ENCODE peak calls at places on chromosomes 16 and 17, in nine cellular contexts. K is NK-92 treated with Interleukin-12 subunit alpha and Interleukin-12 subunit beta, amount 100 ng/mL, for 24 hours; V is adipocyte; O is T-helper 9 cell; G is non-pigmented ciliary epithelial cell; X is stimulated activated CD8-positive, alpha-beta memory T cell treated with anti-CD3 and anti-CD28 coated beads, Interleukin-4, amount 100 ng/mL, for 48 hours; Q is HCT116; D is NCI-H1048; Z is NCI-H345. B is an unnamed sample.
A peak's percentile ranks its signal among the peaks of the same experiment; 100 is the strongest.

GRCh38 chr16:54935411-54936085 is 4.9 kb downstream of the IRX5 start:
- DNase-seq in X (no peak), K (no peak), G (no peak), Q (no peak), O (no peak), Z (no peak), D (no peak), V (no peak), B (no peak)

GRCh38 chr16:17224350-17224749 is 246.4 kb downstream of the XYLT1 start:
- DNase-seq in O (no peak), X (no peak), D (no peak), V (no peak), G (no peak), Z (no peak), K (no peak), Q (no peak), B (no peak)

GRCh38 chr17:50920891-50921595 is 54.9 kb upstream of the TOB1 start:
- DNase-seq in Z (no peak), Q (no peak), V (no peak), D (no peak), G (no peak), O (no peak), X (no peak), K (no peak), B (no peak)

GRCh38 chr16:88007321-88007731 is 56.1 kb downstream of the BANP start:
- DNase-seq in Z (no peak), K (no peak), V (no peak), Q (no peak), X (no peak), G (no peak), O (no peak), D (no peak), B (no peak)

GRCh38 chr16:70789231-70789926 is 11.6 kb downstream of the VAC14 start:
- DNase-seq in O (no peak), Z (no peak), D (no peak), X (no peak), V (peak; percentile 77), K (no peak), G (no peak), Q (no peak), B (no peak)

GRCh38 chr17:45381001-45381400 is 51.7 kb downstream of the ARHGAP27 start:
- DNase-seq in G (no peak), D (no peak), Z (no peak), O (no peak), X (no peak), V (no peak), Q (no peak), K (no peak), B (no peak)

GRCh38 chr17:42287305-42288077 is 807 bp upstream of the STAT5A start:
- DNase-seq in X (peak; percentile 67), Q (no peak), V (peak; percentile 53), K (peak; percentile 32), D (no peak), O (peak; percentile 21), G (no peak), Z (no peak), B (no peak)

GRCh38 chr17:66290097-66290722 is 12.2 kb upstream of the PRKCA start:
- DNase-seq in X (no peak), Q (no peak), O (no peak), V (no peak), K (no peak), Z (no peak), D (no peak), G (no peak), B (no peak)

GRCh38 chr17:67054011-67054591 is 9.7 kb downstream of the CACNG1 start:
- DNase-seq in O (no peak), K (no peak), D (no peak), X (no peak), V (no peak), Q (no peak), Z (no peak), G (no peak), B (no peak)

GRCh38 chr17:7064248-7064647 is 15.8 kb downstream of the CLEC10A start:
- DNase-seq in D (no peak), Q (no peak), O (no peak), Z (no peak), V (no peak), G (no peak), X (no peak), K (no peak), B (no peak)

GRCh38 chr17:46787478-46787877 is 31.0 kb downstream of the WNT3 start:
- DNase-seq in G (no peak), K (no peak), X (no peak), V (no peak), O (no peak), Q (no peak), Z (no peak), D (no peak), B (no peak)

GRCh38 chr17:8285270-8286181 is 2.9 kb upstream of the RANGRF start:
- DNase-seq in X (no peak), G (no peak), V (no peak), D (no peak), Q (no peak), Z (no peak), O (no peak), K (no peak), B (no peak)

GRCh38 chr17:81274471-81274855 is 20.6 kb downstream of the SLC38A10 start:
- DNase-seq in Z (no peak), K (no peak), O (no peak), G (no peak), X (no peak), D (no peak), Q (no peak), V (no peak), B (no peak)

GRCh38 chr17:78600181-78600651 is 23.0 kb upstream of the DNAH17 start:
- DNase-seq in V (no peak), Z (no peak), G (no peak), Q (no peak), K (no peak), D (no peak), X (no peak), O (no peak), B (no peak)

GRCh38 chr17:57397402-57397801 is 141.1 kb downstream of the MSI2 start:
- DNase-seq in O (no peak), K (no peak), Z (no peak), X (no peak), V (no peak), G (no peak), D (no peak), Q (no peak), B (no peak)

GRCh38 chr17:78589885-78590284 is 12.7 kb upstream of the DNAH17 start:
- DNase-seq in G (no peak), Q (no peak), Z (no peak), D (no peak), X (no peak), V (no peak), O (no peak), K (no peak), B (no peak)

GRCh38 chr16:78128920-78129319 is 29.5 kb downstream of the WWOX start:
- DNase-seq in Q (no peak), Z (no peak), G (no peak), V (no peak), X (no peak), K (no peak), O (no peak), D (no peak), B (no peak)

GRCh38 chr17:75848523-75849303 is 4.5 kb upstream of the UNC13D start:
- DNase-seq in Z (peak; percentile 47), V (peak; percentile 69), D (peak; percentile 69), O (peak; percentile 91), G (no peak), Q (peak; percentile 64), K (peak; percentile 35), X (peak; percentile 96), B (no peak)

GRCh38 chr17:48567209-48567608 is 10.9 kb downstream of the HOXB4 start:
- DNase-seq in X (no peak), G (no peak), D (no peak), Z (no peak), O (no peak), K (no peak), Q (no peak), V (no peak), B (no peak)

GRCh38 chr17:69857412-69857835 is 217.6 kb upstream of the KCNJ16 start:
- DNase-seq in V (peak; percentile 43), K (no peak), O (no peak), X (no peak), G (peak; percentile 68), Q (peak; percentile 8), Z (no peak), D (no peak), B (no peak)

GRCh38 chr17:61809816-61810392 is 53.4 kb downstream of the BRIP1 start:
- DNase-seq in V (peak; percentile 88), D (peak; percentile 9), G (no peak), Q (no peak), Z (peak; percentile 60), O (no peak), K (no peak), X (no peak), B (no peak)

GRCh38 chr17:36611345-36612072 is 10.1 kb downstream of the MRM1 start:
- DNase-seq in X (no peak), K (no peak), O (no peak), D (no peak), G (peak; percentile 55), Z (no peak), Q (no peak), V (peak; percentile 69), B (no peak)

GRCh38 chr17:3980381-3980975 is 16.2 kb upstream of the ATP2A3 start:
- DNase-seq in Q (no peak), G (no peak), V (no peak), O (no peak), D (no peak), X (no peak), K (no peak), Z (peak; percentile 72), B (no peak)

GRCh38 chr17:29256735-29257466 is 10.2 kb downstream of the CRYBA1 start:
- DNase-seq in Z (no peak), Q (no peak), D (no peak), X (no peak), V (peak; percentile 77), G (no peak), O (no peak), K (no peak), B (no peak)

GRCh38 chr17:63429766-63430165 is 16.3 kb downstream of the CYB561 start:
- DNase-seq in D (no peak), G (no peak), X (no peak), Z (no peak), Q (no peak), O (no peak), K (no peak), V (no peak), B (no peak)

GRCh38 chr16:81214745-81215166 is 23.7 kb upstream of the BCO1 start:
- DNase-seq in Q (peak; percentile 37), V (peak; percentile 17), G (no peak), Z (no peak), D (no peak), O (no peak), X (no peak), K (no peak), B (no peak)

GRCh38 chr17:42253173-42253545 is 23.0 kb downstream of the STAT5B start:
- DNase-seq in G (no peak), Q (no peak), O (no peak), D (no peak), Z (no peak), K (no peak), V (no peak), X (no peak), B (no peak)

GRCh38 chr16:67279296-67280089 is at the start of gene PLEKHG4:
- DNase-seq in Z (peak; percentile 62), D (peak; percentile 2), X (peak; percentile 87), K (peak; percentile 68), Q (peak; percentile 52), O (peak; percentile 66), G (no peak), V (peak; percentile 77), B (no peak)

GRCh38 chr17:73397856-73398540 is 86.2 kb upstream of the CDC42EP4 start:
- DNase-seq in D (no peak), V (no peak), K (no peak), X (no peak), O (no peak), G (no peak), Q (no peak), Z (no peak), B (no peak)

GRCh38 chr17:17124341-17124740 is 81.8 kb downstream of the PLD6 start:
- DNase-seq in O (no peak), Z (no peak), Q (no peak), K (no peak), V (no peak), D (no peak), G (no peak), X (no peak), B (no peak)

GRCh38 chr17:17132746-17133145 is 73.4 kb downstream of the PLD6 start:
- DNase-seq in K (no peak), Q (no peak), V (no peak), D (no peak), X (no peak), Z (no peak), O (no peak), G (no peak), B (no peak)

B was measured in cortex of kidney.